ENCODE peak calls at places on chromosomes 11 and 22, in four cellular contexts. P is A549, C is K562, V is tibial nerve. J is an unnamed sample.

GRCh38 chr11:118612378-118612777 is 5.0 kb downstream of the PHLDB1 start:
- DNase-seq in C (no peak), V (no peak), P (no peak), J (no peak)

GRCh38 chr11:1102996-1103395 is 28.3 kb downstream of the MUC2 start:
- DNase-seq in P (no peak), C (no peak), V (no peak), J (no peak)

GRCh38 chr22:42963231-42963595 is 51.7 kb downstream of the PACSIN2 start:
- DNase-seq in V (no peak), P (no peak), C (no peak), J (no peak)

GRCh38 chr11:105181100-105181499 is 41.5 kb upstream of the CARD18 start:
- DNase-seq in V (peak), P (no peak), C (no peak), J (no peak)

GRCh38 chr11:78652866-78653265 is 78.2 kb upstream of the NARS2 start:
- DNase-seq in C (no peak), V (no peak), P (no peak), J (no peak)

GRCh38 chr11:19311306-19312030 is 70.7 kb upstream of the E2F8 start:
- DNase-seq in P (peak), C (peak), V (peak), J (peak)

GRCh38 chr11:72364754-72365153 is 69.6 kb downstream of the CLPB start:
- DNase-seq in P (no peak), V (no peak), C (no peak), J (no peak)

GRCh38 chr11:73983764-73984543 is 1.3 kb upstream of the UCP2 start:
- DNase-seq in C (no peak), V (no peak), P (no peak), J (no peak)

GRCh38 chr11:67053896-67054850 is 2.5 kb upstream of the RHOD start:
- DNase-seq in C (peak), V (peak), P (peak), J (peak)

GRCh38 chr22:20080776-20081654 is 974 bp downstream of the DGCR8 start:
- DNase-seq in V (no peak), C (peak), P (peak), J (peak)

GRCh38 chr11:33689089-33689488 is 11.5 kb downstream of the C11orf91 start:
- DNase-seq in C (no peak), V (no peak), P (no peak), J (peak)

GRCh38 chr11:120363436-120363835 is 27.2 kb downstream of the ARHGEF12 start:
- DNase-seq in C (no peak), P (no peak), V (no peak), J (no peak)

GRCh38 chr11:79087238-79087956 is 353.4 kb downstream of the TENM4 start:
- DNase-seq in P (peak), C (no peak), V (no peak), J (peak)

GRCh38 chr11:128963744-128964340 is 21.2 kb upstream of the TP53AIP1 start:
- DNase-seq in C (no peak), P (no peak), V (no peak), J (no peak)

GRCh38 chr11:86790867-86791849 is 9.2 kb upstream of the PRSS23 start:
- DNase-seq in P (no peak), V (no peak), C (no peak), J (no peak)

GRCh38 chr11:116498161-116498560 is 274.6 kb downstream of the BUD13 start:
- DNase-seq in V (no peak), C (no peak), P (no peak), J (no peak)

GRCh38 chr11:73990727-73991126 is 8.1 kb upstream of the UCP2 start:
- DNase-seq in P (no peak), C (no peak), V (no peak), J (no peak)

GRCh38 chr11:123166095-123166559 is 28.9 kb downstream of the CLMP start:
- DNase-seq in P (no peak), C (peak), V (peak), J (no peak)

GRCh38 chr11:121889931-121890330 is 226.1 kb downstream of the BLID start:
- DNase-seq in V (no peak), C (no peak), P (no peak), J (no peak)

GRCh38 chr22:24429411-24430365 is 2.3 kb downstream of the ADORA2A start:
- DNase-seq in V (no peak), C (no peak), P (no peak), J (no peak)

GRCh38 chr11:71120346-71120963 is 131.9 kb downstream of the SHANK2 start:
- DNase-seq in P (peak), C (peak), V (no peak), J (no peak)

GRCh38 chr11:68441466-68442230 is 18.9 kb upstream of the PPP6R3 start:
- DNase-seq in C (no peak), P (no peak), V (no peak), J (no peak)

GRCh38 chr11:47163898-47164297 is 12.8 kb downstream of the ARFGAP2 start:
- DNase-seq in C (no peak), V (no peak), P (no peak), J (no peak)

GRCh38 chr11:121524233-121524631 is 71.5 kb upstream of the SORL1-AS1 start:
- DNase-seq in P (no peak), V (no peak), C (no peak), J (no peak)

GRCh38 chr11:32852142-32852541 is 22.4 kb downstream of the PRRG4 start:
- DNase-seq in V (no peak), C (no peak), P (no peak), J (peak)

GRCh38 chr11:35622070-35622469 is 3.8 kb downstream of the FJX1 start:
- DNase-seq in V (no peak), C (no peak), P (no peak), J (peak)

GRCh38 chr11:115580927-115581680 is 76.9 kb upstream of the CADM1 start:
- DNase-seq in P (no peak), V (peak), C (peak), J (no peak)

GRCh38 chr11:5597953-5598352 is 1.5 kb downstream of the TRIM6 start:
- DNase-seq in V (no peak), P (no peak), C (no peak), J (no peak)

GRCh38 chr11:77596626-77597025 is 6.9 kb downstream of the AQP11 start:
- DNase-seq in P (no peak), C (no peak), V (no peak), J (no peak)

GRCh38 chr11:8342821-8343681 is 79.4 kb upstream of the LMO1 start:
- DNase-seq in P (no peak), C (no peak), V (no peak), J (peak)

GRCh38 chr22:23137905-23138520 is 3.8 kb downstream of the RSPH14 start:
- DNase-seq in V (no peak), C (no peak), P (no peak), J (no peak)

GRCh38 chr22:16824718-16825687 is at the start of gene XKR3:
- DNase-seq in P (no peak), C (peak), V (no peak), J (peak)

GRCh38 chr22:44085743-44086741 is 61.9 kb downstream of the PARVB start:
- DNase-seq in P (peak), C (peak), V (peak), J (peak)

GRCh38 chr11:120024046-120024445 is 113.9 kb downstream of the TRIM29 start:
- DNase-seq in V (no peak), P (no peak), C (no peak), J (no peak)

GRCh38 chr11:80632691-80633090 is 1191.9 kb upstream of the TENM4 start:
- DNase-seq in P (no peak), V (no peak), C (no peak), J (no peak)

GRCh38 chr22:24592846-24593809 is at the start of gene LRRC75B:
- DNase-seq in C (peak), V (peak), P (peak), J (peak)

DNA sequence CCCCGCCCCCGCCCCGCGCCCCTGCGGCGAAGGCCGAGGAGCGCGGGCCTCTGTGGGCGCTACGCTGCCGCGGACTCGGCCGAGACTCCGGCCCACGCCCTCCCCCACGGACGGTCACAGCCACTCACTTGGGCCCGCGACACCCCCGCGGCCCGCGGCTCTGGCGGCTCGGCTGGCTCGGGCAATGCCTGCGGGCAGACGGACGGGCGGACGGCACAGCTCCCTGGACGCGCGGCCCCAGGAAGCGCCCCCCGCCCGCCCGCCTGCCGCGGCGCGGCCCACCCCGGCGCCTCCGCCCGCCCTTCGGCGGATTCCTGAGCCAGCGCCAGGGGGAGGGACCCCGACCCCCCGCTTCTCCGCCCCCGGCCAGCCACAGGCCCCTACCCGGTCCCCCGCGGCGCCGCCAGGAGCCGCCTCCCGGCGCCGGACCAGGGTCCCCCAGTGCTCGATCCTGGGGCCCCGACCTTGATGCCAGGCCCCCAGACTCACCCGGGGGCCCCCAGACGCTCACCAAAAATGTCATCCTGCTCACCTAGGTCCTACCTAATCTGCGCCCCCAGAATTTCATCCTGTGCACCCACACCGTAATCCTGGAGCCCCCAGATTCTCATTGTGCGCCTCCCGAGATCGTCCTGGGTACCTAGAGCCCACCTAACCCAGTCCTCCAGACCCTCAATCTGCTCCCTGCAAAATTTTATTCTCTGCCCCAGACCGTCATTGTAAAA is at the start of gene EFEMP2:
- DNase-seq in P (no peak), C (no peak), V (no peak), J (no peak)
- TF ChIP-seq POLR2A in P (no peak), C (no peak), V (no peak), J (peak)

GRCh38 chr11:111361082-111361801 is 17.8 kb downstream of the POU2AF1 start:
- DNase-seq in C (no peak), P (no peak), V (no peak), J (no peak)
- TF ChIP-seq POLR2A in C (no peak), P (no peak), V (no peak), J (no peak)

GRCh38 chr11:132621976-132622375 is 910.3 kb downstream of the OPCML start:
- DNase-seq in P (no peak), V (no peak), C (no peak), J (no peak)
- TF ChIP-seq POLR2A in P (no peak), V (no peak), C (no peak), J (no peak)

GRCh38 chr11:62505784-62506145 is 40.8 kb downstream of the AHNAK start:
- DNase-seq in C (peak), P (no peak), V (no peak), J (no peak)

GRCh38 chr11:62505112-62505783 is 41.4 kb downstream of the AHNAK start:
- DNase-seq in P (no peak), C (peak), V (no peak), J (no peak)

GRCh38 chr11:62506413-62506940 is 40.1 kb downstream of the AHNAK start:
- DNase-seq in V (no peak), P (no peak), C (no peak), J (no peak)

GRCh38 chr11:62502030-62502730 is 44.4 kb downstream of the AHNAK start:
- DNase-seq in V (no peak), C (no peak), P (no peak), J (no peak)

DNA sequence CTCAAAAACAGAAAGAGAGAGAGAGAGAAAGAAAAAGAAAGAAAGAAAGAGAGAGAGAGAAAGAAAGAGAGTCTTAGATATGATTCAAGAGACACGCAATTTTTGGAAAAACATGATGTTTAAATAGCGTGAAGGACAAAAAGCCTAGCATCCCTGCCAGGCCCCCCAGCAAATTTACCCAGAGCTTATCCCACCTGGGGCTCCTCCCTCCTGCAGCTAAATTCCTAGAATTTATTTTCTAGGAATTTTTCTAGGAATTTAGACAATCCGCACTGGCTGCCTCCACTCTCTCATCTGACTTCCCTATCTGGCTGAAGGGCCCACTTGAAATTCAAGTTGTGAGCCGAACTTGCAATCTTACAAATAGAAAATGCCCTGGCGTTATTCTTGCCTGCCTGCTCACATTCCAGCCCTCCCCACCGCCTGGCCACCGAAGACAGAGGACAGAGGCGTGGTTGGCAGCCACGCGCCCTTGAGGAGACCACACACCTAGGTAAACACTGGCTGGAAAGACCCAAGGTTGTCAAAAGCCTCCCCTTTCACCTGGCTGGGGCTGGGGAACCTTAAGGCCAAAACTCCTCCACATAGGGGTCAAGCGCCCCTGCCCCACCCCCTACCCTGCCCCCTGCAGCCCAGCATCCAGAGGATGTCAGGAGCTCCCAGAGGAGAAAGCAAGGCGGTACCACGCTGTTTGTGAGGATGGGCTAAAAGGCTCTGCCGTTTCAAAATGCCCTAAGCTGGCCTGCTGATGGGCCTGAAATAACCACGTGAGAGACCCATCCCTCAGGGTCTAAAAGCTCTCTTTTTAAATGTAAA is 42.2 kb downstream of the AHNAK start:
- DNase-seq in P (no peak), C (no peak), V (no peak), J (no peak)
- TF ChIP-seq POLR2A in P (no peak), C (no peak), V (no peak), J (no peak)

DNA sequence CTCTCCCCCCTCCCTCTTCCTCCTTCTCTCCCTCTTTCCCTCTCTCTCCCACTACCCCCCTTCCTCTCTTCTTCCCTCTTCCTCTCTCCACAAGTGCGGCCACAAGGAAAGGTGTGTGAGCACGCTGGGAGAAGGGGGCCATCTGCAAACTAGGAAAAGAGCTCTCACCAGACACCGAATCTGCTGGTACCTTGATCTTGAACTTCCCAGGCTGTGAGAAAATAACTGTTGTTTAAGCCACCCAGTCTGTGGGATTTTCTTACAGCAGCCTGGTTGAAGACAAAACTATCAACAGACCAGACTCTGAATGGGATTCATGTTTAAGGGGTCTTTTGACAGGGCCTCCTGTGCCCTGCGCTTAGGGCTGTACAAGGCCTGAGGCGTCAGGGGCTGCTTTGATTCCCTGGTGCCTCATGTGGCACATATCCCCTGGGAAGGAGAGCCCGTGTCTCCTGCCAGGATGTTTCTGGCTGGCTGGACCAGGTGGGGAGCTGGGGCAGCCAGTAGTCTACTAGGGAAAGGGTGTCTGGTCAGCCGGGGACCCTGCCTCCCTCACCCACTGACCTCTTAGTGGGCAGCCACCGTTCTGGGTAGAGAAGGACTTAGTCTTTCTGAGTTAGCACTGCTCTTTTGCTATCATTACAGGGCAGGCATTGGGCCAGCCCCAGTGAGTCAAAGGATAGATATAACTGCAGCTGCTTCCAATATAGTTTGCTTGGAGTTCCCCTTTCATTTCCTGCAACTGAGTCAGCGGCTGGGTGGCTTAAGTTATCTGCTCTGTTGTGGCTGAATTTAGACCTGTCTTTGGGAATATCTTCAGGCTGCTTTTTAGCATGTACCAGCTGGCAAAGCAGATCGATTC is 6.2 kb downstream of the PANX1 start:
- DNase-seq in C (peak), V (peak), P (no peak), J (no peak)
- TF ChIP-seq POLR2A in C (no peak), V (no peak), P (no peak), J (no peak)